ENCODE peak calls at places on chromosomes 4 and X, in four cellular contexts. One of them, this sample, is unnamed.

GRCh38 chr4:38065900-38066299 is 105.7 kb downstream of the PTTG2 start:
- DNase-seq in SK-MEL-5: no peak
- DNase-seq in stimulated activated CD4-positive, alpha-beta T cell treated with anti-CD3 and anti-CD28 coated beads, TNF-alpha, amount 100 ng/mL, for 4 hours: no peak
- DNase-seq in naive thymus-derived CD8-positive, alpha-beta T cell: no peak
- DNase-seq in this sample: no peak

GRCh38 chrX:13220916-13221315 is 98.9 kb downstream of the ATXN3L start:
- DNase-seq in naive thymus-derived CD8-positive, alpha-beta T cell: no peak
- DNase-seq in SK-MEL-5: peak
- DNase-seq in stimulated activated CD4-positive, alpha-beta T cell treated with anti-CD3 and anti-CD28 coated beads, TNF-alpha, amount 100 ng/mL, for 4 hours: no peak
- DNase-seq in this sample: no peak

GRCh38 chrX:118355225-118355920 is 9.5 kb downstream of the WDR44 start:
- DNase-seq in SK-MEL-5: no peak
- DNase-seq in naive thymus-derived CD8-positive, alpha-beta T cell: no peak
- DNase-seq in stimulated activated CD4-positive, alpha-beta T cell treated with anti-CD3 and anti-CD28 coated beads, TNF-alpha, amount 100 ng/mL, for 4 hours: no peak
- DNase-seq in this sample: no peak

GRCh38 chr4:55742655-55743191 is 76.9 kb upstream of the EXOC1L start:
- DNase-seq in SK-MEL-5: no peak
- DNase-seq in naive thymus-derived CD8-positive, alpha-beta T cell: no peak
- DNase-seq in stimulated activated CD4-positive, alpha-beta T cell treated with anti-CD3 and anti-CD28 coated beads, TNF-alpha, amount 100 ng/mL, for 4 hours: no peak
- DNase-seq in this sample: no peak

GRCh38 chrX:34332336-34332735 is 200.2 kb upstream of the FAM47A start:
- DNase-seq in naive thymus-derived CD8-positive, alpha-beta T cell: no peak
- DNase-seq in SK-MEL-5: peak
- DNase-seq in stimulated activated CD4-positive, alpha-beta T cell treated with anti-CD3 and anti-CD28 coated beads, TNF-alpha, amount 100 ng/mL, for 4 hours: no peak
- DNase-seq in this sample: no peak

GRCh38 chr4:112213091-112213490 is 18.5 kb upstream of the AP1AR start:
- DNase-seq in stimulated activated CD4-positive, alpha-beta T cell treated with anti-CD3 and anti-CD28 coated beads, TNF-alpha, amount 100 ng/mL, for 4 hours: no peak
- DNase-seq in naive thymus-derived CD8-positive, alpha-beta T cell: no peak
- DNase-seq in SK-MEL-5: no peak
- DNase-seq in this sample: no peak

GRCh38 chr4:112933790-112934189 is 115.7 kb upstream of the ANK2 start:
- DNase-seq in stimulated activated CD4-positive, alpha-beta T cell treated with anti-CD3 and anti-CD28 coated beads, TNF-alpha, amount 100 ng/mL, for 4 hours: no peak
- DNase-seq in naive thymus-derived CD8-positive, alpha-beta T cell: no peak
- DNase-seq in SK-MEL-5: no peak
- DNase-seq in this sample: no peak

GRCh38 chrX:118373538-118373937 is 27.6 kb downstream of the WDR44 start:
- DNase-seq in naive thymus-derived CD8-positive, alpha-beta T cell: no peak
- DNase-seq in stimulated activated CD4-positive, alpha-beta T cell treated with anti-CD3 and anti-CD28 coated beads, TNF-alpha, amount 100 ng/mL, for 4 hours: no peak
- DNase-seq in SK-MEL-5: no peak
- DNase-seq in this sample: no peak

GRCh38 chr4:42151568-42152506 is 618 bp downstream of the BEND4 start:
- DNase-seq in stimulated activated CD4-positive, alpha-beta T cell treated with anti-CD3 and anti-CD28 coated beads, TNF-alpha, amount 100 ng/mL, for 4 hours: peak
- DNase-seq in naive thymus-derived CD8-positive, alpha-beta T cell: peak
- DNase-seq in SK-MEL-5: no peak
- DNase-seq in this sample: no peak

GRCh38 chr4:80012291-80012690 is 60.7 kb downstream of the ANTXR2 start:
- DNase-seq in naive thymus-derived CD8-positive, alpha-beta T cell: no peak
- DNase-seq in SK-MEL-5: no peak
- DNase-seq in stimulated activated CD4-positive, alpha-beta T cell treated with anti-CD3 and anti-CD28 coated beads, TNF-alpha, amount 100 ng/mL, for 4 hours: no peak
- DNase-seq in this sample: no peak

GRCh38 chr4:138162259-138162658 is 79.9 kb downstream of the SLC7A11 start:
- DNase-seq in SK-MEL-5: no peak
- DNase-seq in naive thymus-derived CD8-positive, alpha-beta T cell: no peak
- DNase-seq in stimulated activated CD4-positive, alpha-beta T cell treated with anti-CD3 and anti-CD28 coated beads, TNF-alpha, amount 100 ng/mL, for 4 hours: no peak
- DNase-seq in this sample: no peak

GRCh38 chr4:123930971-123931370 is 534.4 kb downstream of the SPRY1 start:
- DNase-seq in SK-MEL-5: no peak
- DNase-seq in naive thymus-derived CD8-positive, alpha-beta T cell: no peak
- DNase-seq in stimulated activated CD4-positive, alpha-beta T cell treated with anti-CD3 and anti-CD28 coated beads, TNF-alpha, amount 100 ng/mL, for 4 hours: no peak
- DNase-seq in this sample: no peak

GRCh38 chr4:61335364-61335763 is 135.2 kb downstream of the ADGRL3 start:
- DNase-seq in stimulated activated CD4-positive, alpha-beta T cell treated with anti-CD3 and anti-CD28 coated beads, TNF-alpha, amount 100 ng/mL, for 4 hours: no peak
- DNase-seq in naive thymus-derived CD8-positive, alpha-beta T cell: no peak
- DNase-seq in SK-MEL-5: no peak
- DNase-seq in this sample: no peak

GRCh38 chr4:56684320-56684719 is 3.2 kb upstream of the HOPX start:
- DNase-seq in SK-MEL-5: no peak
- DNase-seq in naive thymus-derived CD8-positive, alpha-beta T cell: no peak
- DNase-seq in stimulated activated CD4-positive, alpha-beta T cell treated with anti-CD3 and anti-CD28 coated beads, TNF-alpha, amount 100 ng/mL, for 4 hours: no peak
- DNase-seq in this sample: no peak

GRCh38 chr4:155692990-155693659 is 26.5 kb downstream of the GUCY1A1 start:
- DNase-seq in SK-MEL-5: no peak
- DNase-seq in stimulated activated CD4-positive, alpha-beta T cell treated with anti-CD3 and anti-CD28 coated beads, TNF-alpha, amount 100 ng/mL, for 4 hours: no peak
- DNase-seq in naive thymus-derived CD8-positive, alpha-beta T cell: no peak
- DNase-seq in this sample: no peak

GRCh38 chr4:65170768-65171514 is 499.3 kb downstream of the EPHA5 start:
- DNase-seq in stimulated activated CD4-positive, alpha-beta T cell treated with anti-CD3 and anti-CD28 coated beads, TNF-alpha, amount 100 ng/mL, for 4 hours: no peak
- DNase-seq in SK-MEL-5: no peak
- DNase-seq in naive thymus-derived CD8-positive, alpha-beta T cell: no peak
- DNase-seq in this sample: no peak

GRCh38 chr4:156255205-156255604 is 301.5 kb upstream of the CTSO start:
- DNase-seq in SK-MEL-5: no peak
- DNase-seq in naive thymus-derived CD8-positive, alpha-beta T cell: no peak
- DNase-seq in stimulated activated CD4-positive, alpha-beta T cell treated with anti-CD3 and anti-CD28 coated beads, TNF-alpha, amount 100 ng/mL, for 4 hours: no peak
- DNase-seq in this sample: no peak

GRCh38 chrX:36609653-36610585 is 398.2 kb upstream of the FAM47C start:
- DNase-seq in naive thymus-derived CD8-positive, alpha-beta T cell: no peak
- DNase-seq in stimulated activated CD4-positive, alpha-beta T cell treated with anti-CD3 and anti-CD28 coated beads, TNF-alpha, amount 100 ng/mL, for 4 hours: no peak
- DNase-seq in SK-MEL-5: no peak
- DNase-seq in this sample: peak

GRCh38 chr4:79467246-79467932 is 59.4 kb upstream of the GK2 start:
- DNase-seq in naive thymus-derived CD8-positive, alpha-beta T cell: no peak
- DNase-seq in stimulated activated CD4-positive, alpha-beta T cell treated with anti-CD3 and anti-CD28 coated beads, TNF-alpha, amount 100 ng/mL, for 4 hours: no peak
- DNase-seq in SK-MEL-5: no peak
- DNase-seq in this sample: no peak

GRCh38 chr4:186724861-186725419 is 1.3 kb upstream of the FAT1 start:
- DNase-seq in SK-MEL-5: peak
- DNase-seq in stimulated activated CD4-positive, alpha-beta T cell treated with anti-CD3 and anti-CD28 coated beads, TNF-alpha, amount 100 ng/mL, for 4 hours: no peak
- DNase-seq in naive thymus-derived CD8-positive, alpha-beta T cell: no peak
- DNase-seq in this sample: no peak

GRCh38 chr4:99047710-99048109 is 40.9 kb downstream of the ADH5 start:
- DNase-seq in SK-MEL-5: no peak
- DNase-seq in stimulated activated CD4-positive, alpha-beta T cell treated with anti-CD3 and anti-CD28 coated beads, TNF-alpha, amount 100 ng/mL, for 4 hours: no peak
- DNase-seq in naive thymus-derived CD8-positive, alpha-beta T cell: no peak
- DNase-seq in this sample: no peak

GRCh38 chr4:2948895-2949781 is 14.1 kb downstream of the NOP14 start:
- DNase-seq in SK-MEL-5: peak
- DNase-seq in stimulated activated CD4-positive, alpha-beta T cell treated with anti-CD3 and anti-CD28 coated beads, TNF-alpha, amount 100 ng/mL, for 4 hours: no peak
- DNase-seq in naive thymus-derived CD8-positive, alpha-beta T cell: no peak
- DNase-seq in this sample: no peak

GRCh38 chr4:159455675-159456235 is 352.9 kb downstream of the RAPGEF2 start:
- DNase-seq in SK-MEL-5: peak
- DNase-seq in stimulated activated CD4-positive, alpha-beta T cell treated with anti-CD3 and anti-CD28 coated beads, TNF-alpha, amount 100 ng/mL, for 4 hours: no peak
- DNase-seq in naive thymus-derived CD8-positive, alpha-beta T cell: no peak
- DNase-seq in this sample: peak